ENCODE peak calls at places on chromosomes 16 and 17, in seven cellular contexts. One of them, this sample, is unnamed. For H4K20me1, the result is how much of the 10 kb centered on the place peaks cover.

GRCh38 chr17:82528484-82529265 is 9.1 kb downstream of the FOXK2 start:
- DNase-seq in neural progenitor cell: peak
- DNase-seq in fibroblast of lung: peak
- DNase-seq in MM.1S: no peak
- DNase-seq in SK-N-SH: peak
- DNase-seq in GM23338: no peak
- DNase-seq in keratinocyte: peak
- DNase-seq in this sample: peak

GRCh38 chr17:53101706-53102105 is 721.0 kb upstream of the KIF2B start:
- DNase-seq in fibroblast of lung: no peak
- DNase-seq in MM.1S: peak
- DNase-seq in keratinocyte: no peak
- DNase-seq in SK-N-SH: no peak
- DNase-seq in neural progenitor cell: no peak
- DNase-seq in GM23338: no peak
- DNase-seq in this sample: no peak

GRCh38 chr17:74547736-74548135 is 1.8 kb upstream of the CD300C start:
- DNase-seq in fibroblast of lung: no peak
- DNase-seq in keratinocyte: no peak
- DNase-seq in neural progenitor cell: no peak
- DNase-seq in SK-N-SH: no peak
- DNase-seq in GM23338: no peak
- DNase-seq in MM.1S: no peak
- DNase-seq in this sample: no peak

GRCh38 chr16:53007095-53007494 is 45.6 kb downstream of the CHD9NB start:
- DNase-seq in MM.1S: no peak
- DNase-seq in GM23338: peak
- DNase-seq in keratinocyte: no peak
- DNase-seq in SK-N-SH: no peak
- DNase-seq in neural progenitor cell: peak
- DNase-seq in fibroblast of lung: no peak
- DNase-seq in this sample: no peak

GRCh38 chr17:17964710-17965109 is 7.5 kb downstream of the TOM1L2 start:
- DNase-seq in neural progenitor cell: no peak
- DNase-seq in SK-N-SH: no peak
- DNase-seq in MM.1S: no peak
- DNase-seq in keratinocyte: no peak
- DNase-seq in fibroblast of lung: no peak
- DNase-seq in GM23338: no peak
- DNase-seq in this sample: no peak

GRCh38 chr17:40095356-40095943 is 4.9 kb downstream of the NR1D1 start:
- DNase-seq in neural progenitor cell: no peak
- DNase-seq in MM.1S: no peak
- DNase-seq in fibroblast of lung: no peak
- DNase-seq in GM23338: no peak
- DNase-seq in keratinocyte: no peak
- DNase-seq in SK-N-SH: no peak
- DNase-seq in this sample: peak

GRCh38 chr16:17339764-17340541 is 130.8 kb downstream of the XYLT1 start:
- DNase-seq in fibroblast of lung: peak
- DNase-seq in MM.1S: no peak
- DNase-seq in SK-N-SH: no peak
- DNase-seq in keratinocyte: no peak
- DNase-seq in neural progenitor cell: no peak
- DNase-seq in GM23338: no peak
- DNase-seq in this sample: no peak

GRCh38 chr16:24834459-24835335 is 11.1 kb upstream of the SLC5A11 start:
- DNase-seq in MM.1S: peak
- DNase-seq in fibroblast of lung: peak
- DNase-seq in neural progenitor cell: peak
- DNase-seq in keratinocyte: no peak
- DNase-seq in GM23338: peak
- DNase-seq in SK-N-SH: peak
- DNase-seq in this sample: peak

GRCh38 chr17:69502488-69502887 is 88.0 kb downstream of the MAP2K6 start:
- DNase-seq in fibroblast of lung: no peak
- DNase-seq in neural progenitor cell: no peak
- DNase-seq in GM23338: no peak
- DNase-seq in SK-N-SH: no peak
- DNase-seq in keratinocyte: no peak
- DNase-seq in MM.1S: no peak
- DNase-seq in this sample: no peak

GRCh38 chr17:38511126-38512108 is 83.2 kb downstream of the ARHGAP23 start:
- DNase-seq in keratinocyte: no peak
- DNase-seq in SK-N-SH: no peak
- DNase-seq in GM23338: peak
- DNase-seq in fibroblast of lung: peak
- DNase-seq in MM.1S: no peak
- DNase-seq in neural progenitor cell: no peak
- DNase-seq in this sample: peak

GRCh38 chr17:63571632-63572310 is 21.5 kb downstream of the DCAF7 start:
- DNase-seq in MM.1S: no peak
- DNase-seq in SK-N-SH: no peak
- DNase-seq in keratinocyte: peak
- DNase-seq in fibroblast of lung: peak
- DNase-seq in GM23338: no peak
- DNase-seq in neural progenitor cell: no peak
- DNase-seq in this sample: no peak

GRCh38 chr16:12276631-12277030 is 300.1 kb downstream of the SNX29 start:
- DNase-seq in neural progenitor cell: no peak
- DNase-seq in SK-N-SH: no peak
- DNase-seq in GM23338: no peak
- DNase-seq in MM.1S: no peak
- DNase-seq in fibroblast of lung: no peak
- DNase-seq in keratinocyte: no peak
- DNase-seq in this sample: peak

GRCh38 chr17:19304209-19304608 is 58.3 kb downstream of the B9D1 start:
- DNase-seq in MM.1S: peak
- DNase-seq in keratinocyte: no peak
- DNase-seq in GM23338: no peak
- DNase-seq in neural progenitor cell: no peak
- DNase-seq in fibroblast of lung: peak
- DNase-seq in SK-N-SH: no peak
- DNase-seq in this sample: peak

GRCh38 chr17:77844681-77845080 is 113.8 kb upstream of the TNRC6C start:
- DNase-seq in MM.1S: no peak
- DNase-seq in fibroblast of lung: no peak
- DNase-seq in GM23338: no peak
- DNase-seq in neural progenitor cell: no peak
- DNase-seq in SK-N-SH: no peak
- DNase-seq in keratinocyte: no peak
- DNase-seq in this sample: no peak

GRCh38 chr16:67173808-67174705 is 3.7 kb downstream of the NOL3 start:
- DNase-seq in SK-N-SH: peak
- DNase-seq in MM.1S: peak
- DNase-seq in keratinocyte: no peak
- DNase-seq in fibroblast of lung: peak
- DNase-seq in neural progenitor cell: peak
- DNase-seq in GM23338: peak
- DNase-seq in this sample: peak

GRCh38 chr17:8122391-8122922 is 1.4 kb downstream of the HES7 start:
- DNase-seq in keratinocyte: no peak
- DNase-seq in MM.1S: no peak
- DNase-seq in neural progenitor cell: peak
- DNase-seq in SK-N-SH: no peak
- DNase-seq in GM23338: peak
- DNase-seq in fibroblast of lung: peak
- DNase-seq in this sample: peak

GRCh38 chr17:70879389-70879788 is 710.1 kb downstream of the KCNJ2 start:
- DNase-seq in GM23338: no peak
- DNase-seq in keratinocyte: no peak
- DNase-seq in fibroblast of lung: no peak
- DNase-seq in SK-N-SH: no peak
- DNase-seq in neural progenitor cell: no peak
- DNase-seq in MM.1S: no peak
- DNase-seq in this sample: no peak

GRCh38 chr17:81831563-81831956 is 1.5 kb downstream of the MCRIP1 start:
- DNase-seq in GM23338: no peak
- DNase-seq in MM.1S: no peak
- DNase-seq in neural progenitor cell: no peak
- DNase-seq in keratinocyte: no peak
- DNase-seq in fibroblast of lung: no peak
- DNase-seq in SK-N-SH: no peak
- DNase-seq in this sample: no peak

GRCh38 chr16:762049-762513 is 1.5 kb downstream of the MSLN start:
- DNase-seq in SK-N-SH: no peak
- DNase-seq in MM.1S: no peak
- DNase-seq in keratinocyte: no peak
- DNase-seq in GM23338: no peak
- DNase-seq in neural progenitor cell: peak
- DNase-seq in fibroblast of lung: no peak
- DNase-seq in this sample: no peak

GRCh38 chr17:57377094-57377493 is 120.8 kb downstream of the MSI2 start:
- DNase-seq in neural progenitor cell: no peak
- DNase-seq in SK-N-SH: no peak
- DNase-seq in GM23338: no peak
- DNase-seq in keratinocyte: no peak
- DNase-seq in MM.1S: no peak
- DNase-seq in fibroblast of lung: no peak
- DNase-seq in this sample: no peak

GRCh38 chr17:76537578-76538280 is at the start of gene CYGB:
- DNase-seq in keratinocyte: no peak
- DNase-seq in MM.1S: no peak
- DNase-seq in GM23338: peak
- DNase-seq in fibroblast of lung: no peak
- DNase-seq in SK-N-SH: peak
- DNase-seq in neural progenitor cell: peak
- DNase-seq in this sample: no peak

GRCh38 chr17:36611345-36612072 is 10.1 kb downstream of the MRM1 start:
- DNase-seq in GM23338: no peak
- DNase-seq in SK-N-SH: no peak
- DNase-seq in neural progenitor cell: no peak
- DNase-seq in fibroblast of lung: peak
- DNase-seq in MM.1S: no peak
- DNase-seq in keratinocyte: no peak
- DNase-seq in this sample: peak
- H4K20me1 ChIP-seq in GM23338: under half
- H4K20me1 ChIP-seq in SK-N-SH: under half
- H4K20me1 ChIP-seq in neural progenitor cell: under half
- H4K20me1 ChIP-seq in fibroblast of lung: under half
- H4K20me1 ChIP-seq in MM.1S: under half
- H4K20me1 ChIP-seq in keratinocyte: under half
- H4K20me1 ChIP-seq in this sample: under half

DNA sequence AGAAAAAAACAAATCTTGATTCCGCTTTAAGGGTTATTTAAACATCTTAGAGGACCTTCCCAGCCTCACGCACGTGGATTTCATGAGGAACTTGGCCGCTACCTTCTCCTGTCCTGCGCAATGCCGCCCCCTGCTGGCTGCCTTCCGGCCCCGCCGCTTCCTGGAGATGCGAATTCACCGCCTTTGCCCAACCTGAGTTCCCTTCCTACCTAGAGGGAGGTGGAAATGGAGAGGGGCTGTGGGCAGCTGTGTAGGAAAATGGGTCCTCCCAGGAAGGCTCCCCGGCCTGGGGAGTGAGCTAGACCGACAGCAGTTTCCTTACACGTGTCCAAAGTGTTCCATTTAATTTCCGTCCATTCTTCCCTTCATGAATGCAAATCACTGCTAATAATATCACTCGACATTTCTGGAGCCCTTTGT is 1.0 kb upstream of the ABCC12 start:
- DNase-seq in neural progenitor cell: peak
- DNase-seq in fibroblast of lung: peak
- DNase-seq in GM23338: peak
- DNase-seq in MM.1S: peak
- DNase-seq in keratinocyte: peak
- DNase-seq in SK-N-SH: peak
- DNase-seq in this sample: peak
- H4K20me1 ChIP-seq in neural progenitor cell: under half
- H4K20me1 ChIP-seq in fibroblast of lung: under half
- H4K20me1 ChIP-seq in GM23338: under half
- H4K20me1 ChIP-seq in MM.1S: under half
- H4K20me1 ChIP-seq in keratinocyte: under half
- H4K20me1 ChIP-seq in SK-N-SH: under half
- H4K20me1 ChIP-seq in this sample: under half

DNA sequence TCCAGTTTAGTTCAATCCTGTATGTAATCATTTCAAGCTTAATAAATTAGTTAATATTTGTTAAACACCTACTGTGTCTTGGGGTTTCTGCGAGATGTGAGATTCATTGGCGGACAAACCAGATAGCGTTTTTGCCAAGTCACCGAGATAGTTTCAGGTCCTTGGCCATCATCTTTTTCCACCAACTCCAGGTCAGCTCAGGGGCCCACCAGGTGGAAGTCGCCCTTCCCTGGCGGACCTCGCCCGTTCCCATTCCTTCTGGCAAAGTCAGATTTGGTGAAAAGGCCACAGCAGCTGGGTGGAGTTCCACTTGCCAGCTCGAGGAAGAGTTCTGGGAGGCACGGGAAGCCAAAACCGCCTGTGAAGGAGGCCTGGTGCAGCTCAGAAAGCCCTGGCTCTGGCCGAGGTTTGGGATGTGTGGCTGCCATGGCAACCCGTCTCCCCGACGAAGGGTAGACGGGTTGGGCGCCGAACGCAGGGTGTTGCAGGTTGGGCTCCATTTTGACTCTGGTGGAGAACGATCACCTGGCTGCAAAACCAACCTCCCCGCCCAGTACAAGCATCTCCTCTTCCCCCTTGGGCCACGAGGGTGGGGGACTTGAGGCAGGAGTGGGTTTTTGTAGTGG is 39.5 kb downstream of the CMIP start:
- DNase-seq in GM23338: peak
- DNase-seq in fibroblast of lung: no peak
- DNase-seq in MM.1S: no peak
- DNase-seq in keratinocyte: no peak
- DNase-seq in SK-N-SH: no peak
- DNase-seq in neural progenitor cell: no peak
- DNase-seq in this sample: peak
- H4K20me1 ChIP-seq in GM23338: half or more
- H4K20me1 ChIP-seq in fibroblast of lung: under half
- H4K20me1 ChIP-seq in MM.1S: under half
- H4K20me1 ChIP-seq in keratinocyte: under half
- H4K20me1 ChIP-seq in SK-N-SH: under half
- H4K20me1 ChIP-seq in neural progenitor cell: half or more
- H4K20me1 ChIP-seq in this sample: half or more

DNA sequence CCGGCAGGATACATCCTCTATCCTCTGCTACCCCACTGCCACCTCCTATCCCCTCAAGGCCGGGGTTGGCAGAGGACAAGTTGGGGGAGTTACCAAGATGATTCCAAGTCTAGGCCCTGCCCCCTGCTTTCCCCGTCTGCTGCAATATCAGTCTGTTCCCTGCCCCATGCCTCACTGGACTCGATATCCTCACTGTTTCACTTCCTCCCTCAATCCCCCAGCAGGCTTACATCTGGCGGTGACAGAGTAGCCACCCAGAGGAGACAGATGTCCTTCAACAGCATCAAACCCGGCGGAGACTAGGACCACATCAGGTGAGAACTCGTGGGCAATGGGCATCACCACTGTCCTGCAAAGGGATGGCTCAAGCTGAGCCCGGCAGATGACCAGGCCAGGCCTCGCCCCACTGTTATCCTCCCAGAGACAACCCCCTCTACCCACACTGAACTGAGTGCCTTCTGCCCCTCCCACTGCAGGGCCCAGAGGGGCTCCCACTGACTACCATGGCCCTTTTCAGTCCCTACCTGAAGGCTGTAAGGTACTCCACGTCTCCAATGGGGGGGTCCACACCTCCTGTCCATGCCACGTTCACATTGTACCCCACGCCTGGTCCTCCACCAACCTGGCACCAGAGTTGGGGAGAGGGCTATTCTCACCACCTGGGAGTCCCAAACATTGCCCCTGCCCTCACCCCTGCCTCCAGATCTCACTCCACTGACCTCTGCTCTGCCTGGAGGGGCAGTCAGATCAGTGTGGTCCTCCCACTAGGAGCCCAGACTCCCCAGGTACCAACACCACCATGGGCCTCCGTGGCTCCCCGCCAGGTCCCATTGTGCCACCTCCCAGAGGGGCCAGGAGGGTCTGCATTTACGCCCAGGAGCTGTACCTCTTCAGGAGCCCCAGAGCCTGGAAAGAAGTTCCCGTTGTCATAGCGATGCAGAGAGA is 9.6 kb downstream of the G6PC3 start:
- DNase-seq in fibroblast of lung: no peak
- DNase-seq in SK-N-SH: peak
- DNase-seq in GM23338: no peak
- DNase-seq in keratinocyte: no peak
- DNase-seq in neural progenitor cell: no peak
- DNase-seq in MM.1S: no peak
- DNase-seq in this sample: peak
- H4K20me1 ChIP-seq in fibroblast of lung: under half
- H4K20me1 ChIP-seq in SK-N-SH: under half
- H4K20me1 ChIP-seq in GM23338: under half
- H4K20me1 ChIP-seq in keratinocyte: under half
- H4K20me1 ChIP-seq in neural progenitor cell: under half
- H4K20me1 ChIP-seq in MM.1S: under half
- H4K20me1 ChIP-seq in this sample: under half